ENCODE peak calls at places on chromosomes 5 and 9, in ten cellular contexts. One of them, this sample, is unnamed.

GRCh38 chr5:130985776-130986175 is 179.3 kb downstream of the HINT1 start:
- DNase-seq in AG10803: no peak
- DNase-seq in hepatocyte: no peak
- DNase-seq in GM13976: no peak
- DNase-seq in fibroblast of mammary gland: no peak
- DNase-seq in esophagus squamous epithelium: no peak
- DNase-seq in A549: no peak
- DNase-seq in uterus: no peak
- DNase-seq in PC-3: no peak
- DNase-seq in cardiac muscle cell: no peak
- DNase-seq in this sample: no peak

GRCh38 chr5:33558489-33558888 is 117.7 kb downstream of the TARS1 start:
- DNase-seq in AG10803: peak; percentile 18
- DNase-seq in hepatocyte: no peak
- DNase-seq in GM13976: no peak
- DNase-seq in fibroblast of mammary gland: peak; percentile 51
- DNase-seq in esophagus squamous epithelium: no peak
- DNase-seq in A549: no peak
- DNase-seq in uterus: no peak
- DNase-seq in PC-3: no peak
- DNase-seq in cardiac muscle cell: no peak
- DNase-seq in this sample: no peak

GRCh38 chr5:133088064-133088463 is 36.3 kb downstream of the HSPA4 start:
- DNase-seq in AG10803: no peak
- DNase-seq in hepatocyte: no peak
- DNase-seq in GM13976: no peak
- DNase-seq in fibroblast of mammary gland: no peak
- DNase-seq in esophagus squamous epithelium: no peak
- DNase-seq in A549: no peak
- DNase-seq in uterus: no peak
- DNase-seq in PC-3: no peak
- DNase-seq in cardiac muscle cell: no peak
- DNase-seq in this sample: no peak

GRCh38 chr9:106038266-106039001 is 344.1 kb downstream of the TMEM38B start:
- DNase-seq in AG10803: no peak
- DNase-seq in hepatocyte: no peak
- DNase-seq in GM13976: no peak
- DNase-seq in fibroblast of mammary gland: no peak
- DNase-seq in esophagus squamous epithelium: no peak
- DNase-seq in A549: no peak
- DNase-seq in uterus: no peak
- DNase-seq in PC-3: no peak
- DNase-seq in cardiac muscle cell: no peak
- DNase-seq in this sample: no peak

GRCh38 chr9:120440791-120441190 is 139.2 kb downstream of the CDK5RAP2 start:
- DNase-seq in AG10803: no peak
- DNase-seq in hepatocyte: no peak
- DNase-seq in GM13976: no peak
- DNase-seq in fibroblast of mammary gland: no peak
- DNase-seq in esophagus squamous epithelium: no peak
- DNase-seq in A549: no peak
- DNase-seq in uterus: no peak
- DNase-seq in PC-3: no peak
- DNase-seq in cardiac muscle cell: no peak
- DNase-seq in this sample: no peak

GRCh38 chr5:67693956-67694564 is 497.5 kb upstream of the CD180 start:
- DNase-seq in AG10803: peak; percentile 62
- DNase-seq in hepatocyte: peak; percentile 23
- DNase-seq in GM13976: no peak
- DNase-seq in fibroblast of mammary gland: peak; percentile 89
- DNase-seq in esophagus squamous epithelium: no peak
- DNase-seq in A549: no peak
- DNase-seq in uterus: peak; percentile 86
- DNase-seq in PC-3: no peak
- DNase-seq in cardiac muscle cell: peak; percentile 52
- DNase-seq in this sample: no peak

GRCh38 chr9:127724012-127724411 is 8.1 kb downstream of the TTC16 start:
- DNase-seq in AG10803: no peak
- DNase-seq in hepatocyte: no peak
- DNase-seq in GM13976: no peak
- DNase-seq in fibroblast of mammary gland: no peak
- DNase-seq in esophagus squamous epithelium: no peak
- DNase-seq in A549: no peak
- DNase-seq in uterus: no peak
- DNase-seq in PC-3: no peak
- DNase-seq in cardiac muscle cell: no peak
- DNase-seq in this sample: no peak

GRCh38 chr5:428754-429452 is 14.1 kb upstream of the EXOC3 start:
- DNase-seq in AG10803: no peak
- DNase-seq in hepatocyte: no peak
- DNase-seq in GM13976: no peak
- DNase-seq in fibroblast of mammary gland: no peak
- DNase-seq in esophagus squamous epithelium: no peak
- DNase-seq in A549: no peak
- DNase-seq in uterus: no peak
- DNase-seq in PC-3: no peak
- DNase-seq in cardiac muscle cell: no peak
- DNase-seq in this sample: no peak

GRCh38 chr9:123102380-123103113 is 69.1 kb downstream of the GPR21 start:
- DNase-seq in AG10803: no peak
- DNase-seq in hepatocyte: no peak
- DNase-seq in GM13976: no peak
- DNase-seq in fibroblast of mammary gland: no peak
- DNase-seq in esophagus squamous epithelium: no peak
- DNase-seq in A549: no peak
- DNase-seq in uterus: no peak
- DNase-seq in PC-3: peak; percentile 6
- DNase-seq in cardiac muscle cell: no peak
- DNase-seq in this sample: no peak

GRCh38 chr9:81588148-81588874 is 101.0 kb downstream of the TLE1 start:
- DNase-seq in AG10803: peak; percentile 79
- DNase-seq in hepatocyte: peak; percentile 80
- DNase-seq in GM13976: no peak
- DNase-seq in fibroblast of mammary gland: peak; percentile 39
- DNase-seq in esophagus squamous epithelium: no peak
- DNase-seq in A549: peak; percentile 87
- DNase-seq in uterus: no peak
- DNase-seq in PC-3: peak; percentile 82
- DNase-seq in cardiac muscle cell: no peak
- DNase-seq in this sample: no peak

GRCh38 chr5:56616454-56617160 is 198.7 kb upstream of the MAP3K1 start:
- DNase-seq in AG10803: no peak
- DNase-seq in hepatocyte: no peak
- DNase-seq in GM13976: no peak
- DNase-seq in fibroblast of mammary gland: no peak
- DNase-seq in esophagus squamous epithelium: no peak
- DNase-seq in A549: no peak
- DNase-seq in uterus: no peak
- DNase-seq in PC-3: no peak
- DNase-seq in cardiac muscle cell: no peak
- DNase-seq in this sample: no peak

GRCh38 chr5:157182143-157182757 is 1.6 kb downstream of the ITK start:
- DNase-seq in AG10803: no peak
- DNase-seq in hepatocyte: no peak
- DNase-seq in GM13976: no peak
- DNase-seq in fibroblast of mammary gland: no peak
- DNase-seq in esophagus squamous epithelium: no peak
- DNase-seq in A549: no peak
- DNase-seq in uterus: no peak
- DNase-seq in PC-3: no peak
- DNase-seq in cardiac muscle cell: no peak
- DNase-seq in this sample: no peak

DNA sequence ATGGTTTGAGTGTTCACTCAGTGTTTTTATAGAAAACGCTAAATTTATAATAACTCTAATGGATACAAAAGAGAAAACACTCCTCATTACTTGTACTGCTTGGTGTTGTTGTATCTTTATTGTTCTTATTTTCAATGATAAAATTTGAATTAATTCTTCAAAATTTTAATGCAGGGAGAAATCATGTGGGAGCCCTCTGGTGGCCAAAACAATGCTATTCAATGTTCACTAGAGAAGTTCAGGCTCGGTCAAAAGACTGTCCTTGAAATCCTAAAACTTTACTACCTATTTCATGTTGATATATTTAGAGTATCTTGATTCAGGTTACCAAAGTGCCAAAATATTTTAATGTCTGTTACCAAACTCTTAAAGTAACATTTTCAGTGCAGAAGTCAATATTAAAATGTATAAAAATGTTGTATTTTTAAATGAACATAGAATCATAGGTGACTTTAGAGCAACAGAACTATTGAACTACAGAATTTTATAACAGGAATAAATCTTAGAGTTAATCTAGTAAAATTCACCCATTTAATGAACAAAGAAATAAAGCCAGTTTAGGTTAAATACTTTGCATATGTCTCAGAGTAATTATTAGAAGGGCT is 1259.8 kb downstream of the PTPRD start:
- DNase-seq in AG10803: no peak
- DNase-seq in hepatocyte: peak; percentile 17
- DNase-seq in GM13976: no peak
- DNase-seq in fibroblast of mammary gland: peak; percentile 6
- DNase-seq in esophagus squamous epithelium: no peak
- DNase-seq in A549: no peak
- DNase-seq in uterus: no peak
- DNase-seq in PC-3: peak; percentile 10
- DNase-seq in cardiac muscle cell: peak; percentile 39
- DNase-seq in this sample: no peak
- TF ChIP-seq CTCF in AG10803: peak; percentile 23
- TF ChIP-seq CTCF in hepatocyte: peak; percentile 76
- TF ChIP-seq CTCF in GM13976: peak; percentile 37
- TF ChIP-seq CTCF in fibroblast of mammary gland: peak; percentile 57
- TF ChIP-seq CTCF in esophagus squamous epithelium: peak; percentile 39
- TF ChIP-seq CTCF in A549: peak; percentile 36
- TF ChIP-seq CTCF in uterus: no peak
- TF ChIP-seq CTCF in PC-3: peak; percentile 59
- TF ChIP-seq CTCF in cardiac muscle cell: peak; percentile 40
- TF ChIP-seq CTCF in this sample: peak; percentile 27

DNA sequence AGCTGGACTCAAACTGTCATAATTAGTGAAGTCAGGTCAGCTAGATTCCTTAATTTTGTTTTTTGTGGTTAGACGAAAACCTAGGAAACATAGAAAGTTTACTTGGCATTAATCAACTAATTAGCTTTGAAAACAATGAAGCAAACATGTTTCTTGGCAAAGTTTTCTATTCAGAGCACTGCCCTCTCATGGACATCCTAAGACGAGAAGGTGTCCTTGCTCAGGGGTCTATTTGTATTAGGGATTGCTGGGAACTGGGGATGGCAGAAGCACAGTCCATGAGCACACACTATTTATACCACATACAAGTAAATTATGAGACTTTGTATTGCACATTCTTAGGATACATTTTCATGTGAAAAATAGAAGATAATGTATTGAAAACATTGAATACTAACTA is 49.7 kb downstream of the POC5 start:
- DNase-seq in AG10803: no peak
- DNase-seq in hepatocyte: no peak
- DNase-seq in GM13976: no peak
- DNase-seq in fibroblast of mammary gland: no peak
- DNase-seq in esophagus squamous epithelium: no peak
- DNase-seq in A549: no peak
- DNase-seq in uterus: no peak
- DNase-seq in PC-3: no peak
- DNase-seq in cardiac muscle cell: no peak
- DNase-seq in this sample: no peak
- TF ChIP-seq CTCF in AG10803: peak; percentile 23
- TF ChIP-seq CTCF in hepatocyte: no peak
- TF ChIP-seq CTCF in GM13976: no peak
- TF ChIP-seq CTCF in fibroblast of mammary gland: peak; percentile 28
- TF ChIP-seq CTCF in esophagus squamous epithelium: no peak
- TF ChIP-seq CTCF in A549: peak; percentile 6
- TF ChIP-seq CTCF in uterus: no peak
- TF ChIP-seq CTCF in PC-3: peak; percentile 29
- TF ChIP-seq CTCF in cardiac muscle cell: no peak
- TF ChIP-seq CTCF in this sample: no peak

GRCh38 chr9:306907-307306 is 92.2 kb downstream of the DOCK8 start:
- DNase-seq in AG10803: no peak
- DNase-seq in hepatocyte: no peak
- DNase-seq in GM13976: peak; percentile 20
- DNase-seq in fibroblast of mammary gland: no peak
- DNase-seq in esophagus squamous epithelium: no peak
- DNase-seq in A549: no peak
- DNase-seq in uterus: no peak
- DNase-seq in PC-3: peak; percentile 10
- DNase-seq in cardiac muscle cell: no peak
- DNase-seq in this sample: peak; percentile 10
- TF ChIP-seq CTCF in AG10803: no peak
- TF ChIP-seq CTCF in hepatocyte: peak; percentile 4
- TF ChIP-seq CTCF in GM13976: peak; percentile 40
- TF ChIP-seq CTCF in fibroblast of mammary gland: no peak
- TF ChIP-seq CTCF in esophagus squamous epithelium: peak; percentile 36
- TF ChIP-seq CTCF in A549: peak; percentile 15
- TF ChIP-seq CTCF in uterus: no peak
- TF ChIP-seq CTCF in PC-3: peak; percentile 34
- TF ChIP-seq CTCF in cardiac muscle cell: no peak
- TF ChIP-seq CTCF in this sample: peak; percentile 24

GRCh38 chr9:89596937-89597555 is 7.8 kb upstream of the GADD45G start:
- DNase-seq in AG10803: no peak
- DNase-seq in hepatocyte: no peak
- DNase-seq in GM13976: no peak
- DNase-seq in fibroblast of mammary gland: no peak
- DNase-seq in esophagus squamous epithelium: no peak
- DNase-seq in A549: no peak
- DNase-seq in uterus: no peak
- DNase-seq in PC-3: no peak
- DNase-seq in cardiac muscle cell: no peak
- DNase-seq in this sample: no peak

GRCh38 chr9:89598926-89599325 is 5.9 kb upstream of the GADD45G start:
- DNase-seq in AG10803: no peak
- DNase-seq in hepatocyte: peak; percentile 55
- DNase-seq in GM13976: no peak
- DNase-seq in fibroblast of mammary gland: no peak
- DNase-seq in esophagus squamous epithelium: no peak
- DNase-seq in A549: no peak
- DNase-seq in uterus: peak; percentile 10
- DNase-seq in PC-3: no peak
- DNase-seq in cardiac muscle cell: no peak
- DNase-seq in this sample: no peak

GRCh38 chr9:89600831-89601230 is 4.0 kb upstream of the GADD45G start:
- DNase-seq in AG10803: no peak
- DNase-seq in hepatocyte: no peak
- DNase-seq in GM13976: no peak
- DNase-seq in fibroblast of mammary gland: no peak
- DNase-seq in esophagus squamous epithelium: no peak
- DNase-seq in A549: no peak
- DNase-seq in uterus: no peak
- DNase-seq in PC-3: no peak
- DNase-seq in cardiac muscle cell: no peak
- DNase-seq in this sample: no peak

GRCh38 chr9:89595646-89596045 is 9.2 kb upstream of the GADD45G start:
- DNase-seq in AG10803: no peak
- DNase-seq in hepatocyte: no peak
- DNase-seq in GM13976: no peak
- DNase-seq in fibroblast of mammary gland: no peak
- DNase-seq in esophagus squamous epithelium: no peak
- DNase-seq in A549: no peak
- DNase-seq in uterus: no peak
- DNase-seq in PC-3: no peak
- DNase-seq in cardiac muscle cell: no peak
- DNase-seq in this sample: no peak

GRCh38 chr9:89597711-89598707 is 6.8 kb upstream of the GADD45G start:
- DNase-seq in AG10803: peak; percentile 49
- DNase-seq in hepatocyte: peak; percentile 78
- DNase-seq in GM13976: peak; percentile 61
- DNase-seq in fibroblast of mammary gland: peak; percentile 60
- DNase-seq in esophagus squamous epithelium: no peak
- DNase-seq in A549: peak; percentile 24
- DNase-seq in uterus: peak; percentile 59
- DNase-seq in PC-3: peak; percentile 71
- DNase-seq in cardiac muscle cell: peak; percentile 74
- DNase-seq in this sample: peak; percentile 61
- TF ChIP-seq CTCF in AG10803: peak; percentile 88
- TF ChIP-seq CTCF in hepatocyte: peak; percentile 85
- TF ChIP-seq CTCF in GM13976: peak; percentile 68
- TF ChIP-seq CTCF in fibroblast of mammary gland: peak; percentile 77
- TF ChIP-seq CTCF in esophagus squamous epithelium: peak; percentile 75
- TF ChIP-seq CTCF in A549: peak; percentile 91
- TF ChIP-seq CTCF in uterus: peak; percentile 89
- TF ChIP-seq CTCF in PC-3: peak; percentile 77
- TF ChIP-seq CTCF in cardiac muscle cell: peak; percentile 78
- TF ChIP-seq CTCF in this sample: peak; percentile 65

This sample was measured in GM20000.